ENCODE peak calls at places on chromosomes 1 and 21, in four cellular contexts. One of them, this sample, is unnamed.

GRCh38 chr1:233448290-233448689 is 120.8 kb downstream of the MAP3K21 start:
- DNase-seq in foreskin melanocyte: no peak
- DNase-seq in activated T-helper 1 cell treated with anti-CD3 and anti-CD28 coated beads, Interleukin-12 subunit alpha, Interleukin-12 subunit beta, Interleukin-2, Interleukin-4 antibody, amounts not matched to agents 30 ng/mL and 10 ng/mL and 1 ng/mL, durations not matched to agents 14 hours and 24 hours and 36 hours: no peak
- DNase-seq in NCI-H510A treated with DMSO at 0.1 percent for 48 hours: no peak
- DNase-seq in this sample: no peak

GRCh38 chr1:109874445-109874844 is 36.2 kb upstream of the CSF1 start:
- DNase-seq in NCI-H510A treated with DMSO at 0.1 percent for 48 hours: no peak
- DNase-seq in activated T-helper 1 cell treated with anti-CD3 and anti-CD28 coated beads, Interleukin-12 subunit alpha, Interleukin-12 subunit beta, Interleukin-2, Interleukin-4 antibody, amounts not matched to agents 30 ng/mL and 10 ng/mL and 1 ng/mL, durations not matched to agents 14 hours and 24 hours and 36 hours: no peak
- DNase-seq in foreskin melanocyte: no peak
- DNase-seq in this sample: no peak

GRCh38 chr1:247430430-247430829 is 14.5 kb downstream of the NLRP3 start:
- DNase-seq in NCI-H510A treated with DMSO at 0.1 percent for 48 hours: no peak
- DNase-seq in activated T-helper 1 cell treated with anti-CD3 and anti-CD28 coated beads, Interleukin-12 subunit alpha, Interleukin-12 subunit beta, Interleukin-2, Interleukin-4 antibody, amounts not matched to agents 30 ng/mL and 10 ng/mL and 1 ng/mL, durations not matched to agents 14 hours and 24 hours and 36 hours: no peak
- DNase-seq in foreskin melanocyte: no peak
- DNase-seq in this sample: no peak

GRCh38 chr1:243559575-243560172 is 290.4 kb downstream of the AKT3 start:
- DNase-seq in foreskin melanocyte: no peak
- DNase-seq in activated T-helper 1 cell treated with anti-CD3 and anti-CD28 coated beads, Interleukin-12 subunit alpha, Interleukin-12 subunit beta, Interleukin-2, Interleukin-4 antibody, amounts not matched to agents 30 ng/mL and 10 ng/mL and 1 ng/mL, durations not matched to agents 14 hours and 24 hours and 36 hours: no peak
- DNase-seq in NCI-H510A treated with DMSO at 0.1 percent for 48 hours: no peak
- DNase-seq in this sample: no peak

GRCh38 chr1:195097316-195097715 is 1510.9 kb downstream of the KCNT2 start:
- DNase-seq in NCI-H510A treated with DMSO at 0.1 percent for 48 hours: peak
- DNase-seq in activated T-helper 1 cell treated with anti-CD3 and anti-CD28 coated beads, Interleukin-12 subunit alpha, Interleukin-12 subunit beta, Interleukin-2, Interleukin-4 antibody, amounts not matched to agents 30 ng/mL and 10 ng/mL and 1 ng/mL, durations not matched to agents 14 hours and 24 hours and 36 hours: no peak
- DNase-seq in foreskin melanocyte: no peak
- DNase-seq in this sample: no peak

GRCh38 chr21:42691901-42692559 is 38.6 kb downstream of the PDE9A start:
- DNase-seq in foreskin melanocyte: no peak
- DNase-seq in activated T-helper 1 cell treated with anti-CD3 and anti-CD28 coated beads, Interleukin-12 subunit alpha, Interleukin-12 subunit beta, Interleukin-2, Interleukin-4 antibody, amounts not matched to agents 30 ng/mL and 10 ng/mL and 1 ng/mL, durations not matched to agents 14 hours and 24 hours and 36 hours: no peak
- DNase-seq in NCI-H510A treated with DMSO at 0.1 percent for 48 hours: no peak
- DNase-seq in this sample: no peak

GRCh38 chr1:9657521-9658032 is 6.0 kb downstream of the PIK3CD start:
- DNase-seq in activated T-helper 1 cell treated with anti-CD3 and anti-CD28 coated beads, Interleukin-12 subunit alpha, Interleukin-12 subunit beta, Interleukin-2, Interleukin-4 antibody, amounts not matched to agents 30 ng/mL and 10 ng/mL and 1 ng/mL, durations not matched to agents 14 hours and 24 hours and 36 hours: no peak
- DNase-seq in NCI-H510A treated with DMSO at 0.1 percent for 48 hours: no peak
- DNase-seq in foreskin melanocyte: no peak
- DNase-seq in this sample: no peak

GRCh38 chr1:152473887-152474537 is 36.6 kb upstream of the LCE5A start:
- DNase-seq in activated T-helper 1 cell treated with anti-CD3 and anti-CD28 coated beads, Interleukin-12 subunit alpha, Interleukin-12 subunit beta, Interleukin-2, Interleukin-4 antibody, amounts not matched to agents 30 ng/mL and 10 ng/mL and 1 ng/mL, durations not matched to agents 14 hours and 24 hours and 36 hours: no peak
- DNase-seq in foreskin melanocyte: no peak
- DNase-seq in NCI-H510A treated with DMSO at 0.1 percent for 48 hours: no peak
- DNase-seq in this sample: no peak

GRCh38 chr1:27099154-27099903 is 55.6 kb downstream of the SLC9A1 start:
- DNase-seq in activated T-helper 1 cell treated with anti-CD3 and anti-CD28 coated beads, Interleukin-12 subunit alpha, Interleukin-12 subunit beta, Interleukin-2, Interleukin-4 antibody, amounts not matched to agents 30 ng/mL and 10 ng/mL and 1 ng/mL, durations not matched to agents 14 hours and 24 hours and 36 hours: no peak
- DNase-seq in foreskin melanocyte: no peak
- DNase-seq in NCI-H510A treated with DMSO at 0.1 percent for 48 hours: peak
- DNase-seq in this sample: peak

GRCh38 chr1:47776554-47777156 is 220.5 kb downstream of the TRABD2B start:
- DNase-seq in NCI-H510A treated with DMSO at 0.1 percent for 48 hours: peak
- DNase-seq in foreskin melanocyte: no peak
- DNase-seq in activated T-helper 1 cell treated with anti-CD3 and anti-CD28 coated beads, Interleukin-12 subunit alpha, Interleukin-12 subunit beta, Interleukin-2, Interleukin-4 antibody, amounts not matched to agents 30 ng/mL and 10 ng/mL and 1 ng/mL, durations not matched to agents 14 hours and 24 hours and 36 hours: no peak
- DNase-seq in this sample: peak

GRCh38 chr21:31927872-31928476 is 55.2 kb downstream of the HUNK start:
- DNase-seq in NCI-H510A treated with DMSO at 0.1 percent for 48 hours: no peak
- DNase-seq in foreskin melanocyte: no peak
- DNase-seq in activated T-helper 1 cell treated with anti-CD3 and anti-CD28 coated beads, Interleukin-12 subunit alpha, Interleukin-12 subunit beta, Interleukin-2, Interleukin-4 antibody, amounts not matched to agents 30 ng/mL and 10 ng/mL and 1 ng/mL, durations not matched to agents 14 hours and 24 hours and 36 hours: no peak
- DNase-seq in this sample: no peak

GRCh38 chr1:206905295-206906164 is 8.3 kb downstream of the IL24 start:
- DNase-seq in NCI-H510A treated with DMSO at 0.1 percent for 48 hours: no peak
- DNase-seq in activated T-helper 1 cell treated with anti-CD3 and anti-CD28 coated beads, Interleukin-12 subunit alpha, Interleukin-12 subunit beta, Interleukin-2, Interleukin-4 antibody, amounts not matched to agents 30 ng/mL and 10 ng/mL and 1 ng/mL, durations not matched to agents 14 hours and 24 hours and 36 hours: no peak
- DNase-seq in foreskin melanocyte: peak
- DNase-seq in this sample: no peak

GRCh38 chr1:153921803-153922075 is 1.0 kb downstream of the GATAD2B start:
- DNase-seq in NCI-H510A treated with DMSO at 0.1 percent for 48 hours: peak
- DNase-seq in foreskin melanocyte: no peak
- DNase-seq in activated T-helper 1 cell treated with anti-CD3 and anti-CD28 coated beads, Interleukin-12 subunit alpha, Interleukin-12 subunit beta, Interleukin-2, Interleukin-4 antibody, amounts not matched to agents 30 ng/mL and 10 ng/mL and 1 ng/mL, durations not matched to agents 14 hours and 24 hours and 36 hours: peak
- DNase-seq in this sample: no peak

GRCh38 chr1:7554343-7555270 is 216.5 kb upstream of the VAMP3 start:
- DNase-seq in activated T-helper 1 cell treated with anti-CD3 and anti-CD28 coated beads, Interleukin-12 subunit alpha, Interleukin-12 subunit beta, Interleukin-2, Interleukin-4 antibody, amounts not matched to agents 30 ng/mL and 10 ng/mL and 1 ng/mL, durations not matched to agents 14 hours and 24 hours and 36 hours: no peak
- DNase-seq in NCI-H510A treated with DMSO at 0.1 percent for 48 hours: no peak
- DNase-seq in foreskin melanocyte: no peak
- DNase-seq in this sample: no peak

GRCh38 chr21:44434936-44435635 is 20.2 kb upstream of the LRRC3 start:
- DNase-seq in activated T-helper 1 cell treated with anti-CD3 and anti-CD28 coated beads, Interleukin-12 subunit alpha, Interleukin-12 subunit beta, Interleukin-2, Interleukin-4 antibody, amounts not matched to agents 30 ng/mL and 10 ng/mL and 1 ng/mL, durations not matched to agents 14 hours and 24 hours and 36 hours: no peak
- DNase-seq in NCI-H510A treated with DMSO at 0.1 percent for 48 hours: no peak
- DNase-seq in foreskin melanocyte: no peak
- DNase-seq in this sample: no peak

GRCh38 chr21:44671911-44672310 is 5.2 kb upstream of the KRTAP12-2 start:
- DNase-seq in foreskin melanocyte: no peak
- DNase-seq in NCI-H510A treated with DMSO at 0.1 percent for 48 hours: no peak
- DNase-seq in activated T-helper 1 cell treated with anti-CD3 and anti-CD28 coated beads, Interleukin-12 subunit alpha, Interleukin-12 subunit beta, Interleukin-2, Interleukin-4 antibody, amounts not matched to agents 30 ng/mL and 10 ng/mL and 1 ng/mL, durations not matched to agents 14 hours and 24 hours and 36 hours: no peak
- DNase-seq in this sample: no peak

GRCh38 chr1:225428066-225428878 is 434 bp upstream of the LBR start:
- DNase-seq in activated T-helper 1 cell treated with anti-CD3 and anti-CD28 coated beads, Interleukin-12 subunit alpha, Interleukin-12 subunit beta, Interleukin-2, Interleukin-4 antibody, amounts not matched to agents 30 ng/mL and 10 ng/mL and 1 ng/mL, durations not matched to agents 14 hours and 24 hours and 36 hours: peak
- DNase-seq in NCI-H510A treated with DMSO at 0.1 percent for 48 hours: peak
- DNase-seq in foreskin melanocyte: peak
- DNase-seq in this sample: peak

GRCh38 chr1:116242741-116243140 is 130.3 kb upstream of the ATP1A1 start:
- DNase-seq in foreskin melanocyte: no peak
- DNase-seq in NCI-H510A treated with DMSO at 0.1 percent for 48 hours: no peak
- DNase-seq in activated T-helper 1 cell treated with anti-CD3 and anti-CD28 coated beads, Interleukin-12 subunit alpha, Interleukin-12 subunit beta, Interleukin-2, Interleukin-4 antibody, amounts not matched to agents 30 ng/mL and 10 ng/mL and 1 ng/mL, durations not matched to agents 14 hours and 24 hours and 36 hours: no peak
- DNase-seq in this sample: no peak

GRCh38 chr1:54397090-54397591 is 9.1 kb downstream of the SSBP3 start:
- DNase-seq in foreskin melanocyte: no peak
- DNase-seq in activated T-helper 1 cell treated with anti-CD3 and anti-CD28 coated beads, Interleukin-12 subunit alpha, Interleukin-12 subunit beta, Interleukin-2, Interleukin-4 antibody, amounts not matched to agents 30 ng/mL and 10 ng/mL and 1 ng/mL, durations not matched to agents 14 hours and 24 hours and 36 hours: no peak
- DNase-seq in NCI-H510A treated with DMSO at 0.1 percent for 48 hours: no peak
- DNase-seq in this sample: peak

GRCh38 chr1:205481279-205481617 is 23.2 kb upstream of the CDK18 start:
- DNase-seq in NCI-H510A treated with DMSO at 0.1 percent for 48 hours: no peak
- DNase-seq in foreskin melanocyte: no peak
- DNase-seq in activated T-helper 1 cell treated with anti-CD3 and anti-CD28 coated beads, Interleukin-12 subunit alpha, Interleukin-12 subunit beta, Interleukin-2, Interleukin-4 antibody, amounts not matched to agents 30 ng/mL and 10 ng/mL and 1 ng/mL, durations not matched to agents 14 hours and 24 hours and 36 hours: no peak
- DNase-seq in this sample: no peak

GRCh38 chr1:58739851-58740466 is 40.1 kb upstream of the MYSM1 start:
- DNase-seq in foreskin melanocyte: peak
- DNase-seq in activated T-helper 1 cell treated with anti-CD3 and anti-CD28 coated beads, Interleukin-12 subunit alpha, Interleukin-12 subunit beta, Interleukin-2, Interleukin-4 antibody, amounts not matched to agents 30 ng/mL and 10 ng/mL and 1 ng/mL, durations not matched to agents 14 hours and 24 hours and 36 hours: no peak
- DNase-seq in NCI-H510A treated with DMSO at 0.1 percent for 48 hours: peak
- DNase-seq in this sample: peak

GRCh38 chr1:168465942-168466702 is 77.7 kb downstream of the XCL2 start:
- DNase-seq in activated T-helper 1 cell treated with anti-CD3 and anti-CD28 coated beads, Interleukin-12 subunit alpha, Interleukin-12 subunit beta, Interleukin-2, Interleukin-4 antibody, amounts not matched to agents 30 ng/mL and 10 ng/mL and 1 ng/mL, durations not matched to agents 14 hours and 24 hours and 36 hours: peak
- DNase-seq in foreskin melanocyte: no peak
- DNase-seq in NCI-H510A treated with DMSO at 0.1 percent for 48 hours: peak
- DNase-seq in this sample: peak

GRCh38 chr1:201501144-201501543 is 5.8 kb downstream of the CSRP1 start:
- DNase-seq in activated T-helper 1 cell treated with anti-CD3 and anti-CD28 coated beads, Interleukin-12 subunit alpha, Interleukin-12 subunit beta, Interleukin-2, Interleukin-4 antibody, amounts not matched to agents 30 ng/mL and 10 ng/mL and 1 ng/mL, durations not matched to agents 14 hours and 24 hours and 36 hours: no peak
- DNase-seq in NCI-H510A treated with DMSO at 0.1 percent for 48 hours: no peak
- DNase-seq in foreskin melanocyte: no peak
- DNase-seq in this sample: no peak

GRCh38 chr1:99573431-99574217 is 72.3 kb upstream of the PALMD start:
- DNase-seq in NCI-H510A treated with DMSO at 0.1 percent for 48 hours: no peak
- DNase-seq in activated T-helper 1 cell treated with anti-CD3 and anti-CD28 coated beads, Interleukin-12 subunit alpha, Interleukin-12 subunit beta, Interleukin-2, Interleukin-4 antibody, amounts not matched to agents 30 ng/mL and 10 ng/mL and 1 ng/mL, durations not matched to agents 14 hours and 24 hours and 36 hours: no peak
- DNase-seq in foreskin melanocyte: no peak
- DNase-seq in this sample: no peak

GRCh38 chr1:30014031-30014430 is 709.4 kb downstream of the MATN1 start:
- DNase-seq in NCI-H510A treated with DMSO at 0.1 percent for 48 hours: no peak
- DNase-seq in foreskin melanocyte: no peak
- DNase-seq in activated T-helper 1 cell treated with anti-CD3 and anti-CD28 coated beads, Interleukin-12 subunit alpha, Interleukin-12 subunit beta, Interleukin-2, Interleukin-4 antibody, amounts not matched to agents 30 ng/mL and 10 ng/mL and 1 ng/mL, durations not matched to agents 14 hours and 24 hours and 36 hours: no peak
- DNase-seq in this sample: no peak

GRCh38 chr1:31099283-31100063 is 34.0 kb upstream of the PUM1 start:
- DNase-seq in NCI-H510A treated with DMSO at 0.1 percent for 48 hours: no peak
- DNase-seq in foreskin melanocyte: no peak
- DNase-seq in activated T-helper 1 cell treated with anti-CD3 and anti-CD28 coated beads, Interleukin-12 subunit alpha, Interleukin-12 subunit beta, Interleukin-2, Interleukin-4 antibody, amounts not matched to agents 30 ng/mL and 10 ng/mL and 1 ng/mL, durations not matched to agents 14 hours and 24 hours and 36 hours: no peak
- DNase-seq in this sample: no peak